ENCODE peak calls at places on chromosomes 6 and 20, in nine cellular contexts. One of them, this sample, is unnamed.

GRCh38 chr6:30951907-30952469 is 11.2 kb downstream of the MUCL3 start:
- DNase-seq in brain microvascular endothelial cell: no peak
- DNase-seq in MM.1S: no peak
- DNase-seq in HCT116: no peak
- DNase-seq in neural crest cell: no peak
- DNase-seq in GM20000: peak
- DNase-seq in adrenal gland: no peak
- DNase-seq in tibial artery: no peak
- DNase-seq in GM23338: no peak
- DNase-seq in this sample: no peak

GRCh38 chr20:48697845-48698491 is 129.8 kb downstream of the PREX1 start:
- DNase-seq in brain microvascular endothelial cell: peak
- DNase-seq in MM.1S: no peak
- DNase-seq in HCT116: no peak
- DNase-seq in neural crest cell: no peak
- DNase-seq in GM20000: no peak
- DNase-seq in adrenal gland: peak
- DNase-seq in tibial artery: peak
- DNase-seq in GM23338: no peak
- DNase-seq in this sample: no peak

GRCh38 chr20:20561172-20561571 is 151.3 kb downstream of the RALGAPA2 start:
- DNase-seq in brain microvascular endothelial cell: no peak
- DNase-seq in MM.1S: no peak
- DNase-seq in HCT116: no peak
- DNase-seq in neural crest cell: no peak
- DNase-seq in GM20000: no peak
- DNase-seq in adrenal gland: no peak
- DNase-seq in tibial artery: no peak
- DNase-seq in GM23338: peak
- DNase-seq in this sample: no peak

GRCh38 chr20:10910535-10911239 is 236.9 kb upstream of the JAG1 start:
- DNase-seq in brain microvascular endothelial cell: no peak
- DNase-seq in MM.1S: no peak
- DNase-seq in HCT116: no peak
- DNase-seq in neural crest cell: no peak
- DNase-seq in GM20000: no peak
- DNase-seq in adrenal gland: no peak
- DNase-seq in tibial artery: no peak
- DNase-seq in GM23338: peak
- DNase-seq in this sample: no peak

GRCh38 chr6:41872102-41872602 is 23.0 kb downstream of the USP49 start:
- DNase-seq in brain microvascular endothelial cell: no peak
- DNase-seq in MM.1S: no peak
- DNase-seq in HCT116: no peak
- DNase-seq in neural crest cell: no peak
- DNase-seq in GM20000: no peak
- DNase-seq in adrenal gland: no peak
- DNase-seq in tibial artery: no peak
- DNase-seq in GM23338: no peak
- DNase-seq in this sample: no peak

GRCh38 chr20:44187763-44188709 is 1.0 kb upstream of the JPH2 start:
- DNase-seq in brain microvascular endothelial cell: no peak
- DNase-seq in MM.1S: no peak
- DNase-seq in HCT116: no peak
- DNase-seq in neural crest cell: no peak
- DNase-seq in GM20000: no peak
- DNase-seq in adrenal gland: no peak
- DNase-seq in tibial artery: peak
- DNase-seq in GM23338: no peak
- DNase-seq in this sample: no peak

GRCh38 chr20:36350439-36350838 is 44.3 kb downstream of the DLGAP4 start:
- DNase-seq in brain microvascular endothelial cell: no peak
- DNase-seq in MM.1S: no peak
- DNase-seq in HCT116: no peak
- DNase-seq in neural crest cell: no peak
- DNase-seq in GM20000: no peak
- DNase-seq in adrenal gland: no peak
- DNase-seq in tibial artery: no peak
- DNase-seq in GM23338: no peak
- DNase-seq in this sample: no peak

GRCh38 chr20:47764154-47764734 is 21.0 kb downstream of the SULF2 start:
- DNase-seq in brain microvascular endothelial cell: no peak
- DNase-seq in MM.1S: no peak
- DNase-seq in HCT116: no peak
- DNase-seq in neural crest cell: no peak
- DNase-seq in GM20000: no peak
- DNase-seq in adrenal gland: no peak
- DNase-seq in tibial artery: no peak
- DNase-seq in GM23338: no peak
- DNase-seq in this sample: no peak

GRCh38 chr6:130708338-130708737 is 118.9 kb upstream of the SMLR1 start:
- DNase-seq in brain microvascular endothelial cell: no peak
- DNase-seq in MM.1S: no peak
- DNase-seq in HCT116: no peak
- DNase-seq in neural crest cell: no peak
- DNase-seq in GM20000: no peak
- DNase-seq in adrenal gland: no peak
- DNase-seq in tibial artery: no peak
- DNase-seq in GM23338: no peak
- DNase-seq in this sample: no peak

GRCh38 chr6:71043902-71044301 is 87.0 kb upstream of the B3GAT2 start:
- DNase-seq in brain microvascular endothelial cell: peak
- DNase-seq in MM.1S: no peak
- DNase-seq in HCT116: no peak
- DNase-seq in neural crest cell: no peak
- DNase-seq in GM20000: no peak
- DNase-seq in adrenal gland: no peak
- DNase-seq in tibial artery: no peak
- DNase-seq in GM23338: peak
- DNase-seq in this sample: no peak

DNA sequence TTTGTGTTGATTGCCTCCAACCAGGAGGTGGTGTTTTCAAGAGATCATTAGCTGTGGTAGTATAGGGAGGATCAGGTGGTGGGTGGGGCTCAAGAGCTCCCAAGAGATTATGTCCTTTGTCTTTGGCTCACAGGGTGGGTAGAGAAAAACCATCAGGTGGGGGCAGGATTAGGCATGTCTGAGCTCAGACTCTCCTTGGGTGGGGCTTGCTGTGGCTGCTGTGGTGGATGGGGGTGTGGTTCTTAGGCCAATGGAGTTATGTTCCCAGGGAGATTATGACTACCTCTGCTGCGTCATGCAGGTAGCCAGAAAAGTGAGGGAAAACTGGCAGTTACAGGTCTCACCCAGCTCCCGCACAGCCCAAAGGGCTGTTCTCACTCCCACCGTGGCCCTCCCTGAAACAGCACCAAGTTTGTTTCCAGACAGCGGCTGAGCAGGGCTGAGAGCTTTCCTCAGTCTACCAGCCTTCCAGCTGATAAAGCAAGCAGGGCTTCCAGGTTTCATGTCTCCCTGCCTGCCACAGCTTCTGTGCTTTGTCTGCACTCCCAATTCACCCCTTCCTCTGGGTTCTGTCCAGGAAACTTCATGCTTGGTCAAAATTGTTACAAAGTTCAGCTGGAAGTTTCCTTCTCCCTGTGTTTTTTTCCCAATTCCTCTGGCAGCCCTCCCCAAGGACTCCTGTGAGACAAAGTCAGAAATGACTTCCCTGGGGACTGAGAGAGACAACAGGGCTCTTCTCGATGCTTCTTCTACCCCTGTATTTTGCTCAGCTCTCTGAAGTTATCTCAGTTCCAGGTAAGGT is 481.1 kb upstream of the MAN1A1 start:
- DNase-seq in brain microvascular endothelial cell: no peak
- DNase-seq in MM.1S: no peak
- DNase-seq in HCT116: no peak
- DNase-seq in neural crest cell: no peak
- DNase-seq in GM20000: no peak
- DNase-seq in adrenal gland: no peak
- DNase-seq in tibial artery: no peak
- DNase-seq in GM23338: no peak
- DNase-seq in this sample: no peak
- TF ChIP-seq CTCF in brain microvascular endothelial cell: no peak
- TF ChIP-seq CTCF in MM.1S: no peak
- TF ChIP-seq CTCF in HCT116: no peak
- TF ChIP-seq CTCF in neural crest cell: no peak
- TF ChIP-seq CTCF in GM20000: no peak
- TF ChIP-seq CTCF in adrenal gland: no peak
- TF ChIP-seq CTCF in tibial artery: no peak
- TF ChIP-seq CTCF in GM23338: no peak
- TF ChIP-seq CTCF in this sample: no peak

GRCh38 chr6:93784794-93785757 is 365.7 kb upstream of the EPHA7 start:
- DNase-seq in brain microvascular endothelial cell: peak
- DNase-seq in MM.1S: no peak
- DNase-seq in HCT116: no peak
- DNase-seq in neural crest cell: no peak
- DNase-seq in GM20000: no peak
- DNase-seq in adrenal gland: peak
- DNase-seq in tibial artery: no peak
- DNase-seq in GM23338: no peak
- DNase-seq in this sample: no peak

DNA sequence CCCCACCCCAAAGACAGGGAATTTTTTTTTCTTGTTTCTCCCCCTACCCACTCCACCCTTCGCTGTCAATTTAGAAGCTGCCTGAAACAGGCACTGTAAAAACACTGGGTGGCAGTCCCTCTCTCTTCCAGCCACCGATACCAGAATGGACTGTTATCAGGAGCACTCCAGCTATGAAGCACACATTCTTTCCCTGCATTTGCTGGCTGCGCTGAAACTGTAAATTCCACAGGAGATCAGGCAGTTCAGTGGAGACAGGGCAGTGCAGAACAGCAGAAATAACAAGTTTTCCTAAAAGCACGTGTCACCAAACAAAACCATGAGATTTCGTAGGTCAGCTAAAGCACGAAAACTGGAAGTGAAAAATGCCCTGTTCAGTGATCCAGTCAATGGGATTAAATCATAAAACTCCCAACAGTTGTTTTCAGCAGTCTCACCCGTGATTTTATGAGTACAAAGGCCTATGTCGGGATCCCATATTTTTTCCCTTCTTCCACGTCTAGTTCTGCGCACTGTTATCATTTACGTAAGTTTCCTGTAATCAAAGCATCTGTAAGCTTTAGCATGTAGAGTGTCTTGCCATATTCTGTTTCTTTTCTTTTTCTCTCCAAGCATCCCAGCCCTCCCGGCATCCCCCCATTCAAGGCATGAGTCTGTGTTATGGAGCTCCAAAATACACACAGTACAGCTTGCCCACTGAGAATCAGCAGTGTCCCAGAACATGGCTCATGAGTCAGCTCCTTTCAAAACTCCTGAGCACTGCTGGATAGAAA is 359.9 kb upstream of the EPHA7 start:
- DNase-seq in brain microvascular endothelial cell: peak
- DNase-seq in MM.1S: no peak
- DNase-seq in HCT116: no peak
- DNase-seq in neural crest cell: no peak
- DNase-seq in GM20000: no peak
- DNase-seq in adrenal gland: no peak
- DNase-seq in tibial artery: no peak
- DNase-seq in GM23338: peak
- DNase-seq in this sample: no peak
- TF ChIP-seq CTCF in brain microvascular endothelial cell: peak
- TF ChIP-seq CTCF in MM.1S: no peak
- TF ChIP-seq CTCF in HCT116: no peak
- TF ChIP-seq CTCF in neural crest cell: no peak
- TF ChIP-seq CTCF in GM20000: no peak
- TF ChIP-seq CTCF in adrenal gland: no peak
- TF ChIP-seq CTCF in tibial artery: no peak
- TF ChIP-seq CTCF in GM23338: no peak
- TF ChIP-seq CTCF in this sample: no peak

DNA sequence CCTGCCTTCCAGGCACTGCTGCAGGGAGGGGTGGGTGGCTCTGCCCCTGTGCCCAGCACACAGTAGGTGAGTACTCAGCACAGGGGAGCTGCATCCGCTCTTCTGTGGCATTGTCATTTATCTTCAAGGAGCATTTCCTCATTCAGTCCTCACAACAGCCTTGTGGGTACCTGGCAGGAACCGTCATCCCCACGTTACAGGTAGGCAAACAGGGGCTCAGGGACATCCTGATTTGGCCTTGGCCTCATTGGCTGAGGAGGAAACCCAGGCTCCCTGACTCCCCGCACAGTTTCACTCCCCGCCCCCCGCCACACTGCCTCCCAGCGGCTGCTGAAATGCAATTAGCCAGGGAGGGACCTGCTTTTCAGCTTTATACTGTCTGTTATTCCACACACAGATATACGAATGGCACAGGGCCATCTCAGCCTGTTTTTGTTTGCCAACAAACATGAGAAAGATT is 24.3 kb upstream of the PNPLA1 start:
- DNase-seq in brain microvascular endothelial cell: no peak
- DNase-seq in MM.1S: no peak
- DNase-seq in HCT116: no peak
- DNase-seq in neural crest cell: no peak
- DNase-seq in GM20000: no peak
- DNase-seq in adrenal gland: no peak
- DNase-seq in tibial artery: no peak
- DNase-seq in GM23338: peak
- DNase-seq in this sample: no peak
- TF ChIP-seq CTCF in brain microvascular endothelial cell: no peak
- TF ChIP-seq CTCF in MM.1S: no peak
- TF ChIP-seq CTCF in HCT116: no peak
- TF ChIP-seq CTCF in neural crest cell: no peak
- TF ChIP-seq CTCF in GM20000: no peak
- TF ChIP-seq CTCF in adrenal gland: peak
- TF ChIP-seq CTCF in tibial artery: no peak
- TF ChIP-seq CTCF in GM23338: peak
- TF ChIP-seq CTCF in this sample: no peak

GRCh38 chr20:58855506-58856314 is 3.2 kb downstream of the GNAS start:
- DNase-seq in brain microvascular endothelial cell: no peak
- DNase-seq in MM.1S: no peak
- DNase-seq in HCT116: no peak
- DNase-seq in neural crest cell: no peak
- DNase-seq in GM20000: no peak
- DNase-seq in adrenal gland: no peak
- DNase-seq in tibial artery: no peak
- DNase-seq in GM23338: no peak
- DNase-seq in this sample: no peak

GRCh38 chr20:58853466-58853865 is 950 bp downstream of the GNAS start:
- DNase-seq in brain microvascular endothelial cell: no peak
- DNase-seq in MM.1S: no peak
- DNase-seq in HCT116: no peak
- DNase-seq in neural crest cell: no peak
- DNase-seq in GM20000: no peak
- DNase-seq in adrenal gland: no peak
- DNase-seq in tibial artery: no peak
- DNase-seq in GM23338: no peak
- DNase-seq in this sample: no peak

GRCh38 chr20:58854638-58855471 is 2.3 kb downstream of the GNAS start:
- DNase-seq in brain microvascular endothelial cell: no peak
- DNase-seq in MM.1S: no peak
- DNase-seq in HCT116: no peak
- DNase-seq in neural crest cell: no peak
- DNase-seq in GM20000: no peak
- DNase-seq in adrenal gland: no peak
- DNase-seq in tibial artery: no peak
- DNase-seq in GM23338: peak
- DNase-seq in this sample: no peak

GRCh38 chr20:58852559-58853271 is at the start of gene GNAS:
- DNase-seq in brain microvascular endothelial cell: peak
- DNase-seq in MM.1S: no peak
- DNase-seq in HCT116: no peak
- DNase-seq in neural crest cell: peak
- DNase-seq in GM20000: peak
- DNase-seq in adrenal gland: no peak
- DNase-seq in tibial artery: no peak
- DNase-seq in GM23338: peak
- DNase-seq in this sample: no peak

GRCh38 chr20:58853976-58854637 is 1.6 kb downstream of the GNAS start:
- DNase-seq in brain microvascular endothelial cell: no peak
- DNase-seq in MM.1S: no peak
- DNase-seq in HCT116: no peak
- DNase-seq in neural crest cell: no peak
- DNase-seq in GM20000: no peak
- DNase-seq in adrenal gland: no peak
- DNase-seq in tibial artery: no peak
- DNase-seq in GM23338: no peak
- DNase-seq in this sample: no peak
- TF ChIP-seq CTCF in brain microvascular endothelial cell: no peak
- TF ChIP-seq CTCF in MM.1S: no peak
- TF ChIP-seq CTCF in HCT116: no peak
- TF ChIP-seq CTCF in neural crest cell: no peak
- TF ChIP-seq CTCF in GM20000: no peak
- TF ChIP-seq CTCF in adrenal gland: no peak
- TF ChIP-seq CTCF in tibial artery: no peak
- TF ChIP-seq CTCF in GM23338: no peak
- TF ChIP-seq CTCF in this sample: no peak

This sample was measured in natural killer cell.